ENCODE peak calls at places on chromosomes 2 and 18, in ten cellular contexts. One of them, this sample, is unnamed.

GRCh38 chr2:236646871-236647270 is 77.2 kb downstream of the ACKR3 start:
- DNase-seq in posterior cingulate gyrus: no peak
- DNase-seq in RPMI8226: no peak
- DNase-seq in AG08395: no peak
- DNase-seq in NCI-H1694: no peak
- DNase-seq in effector memory CD8-positive, alpha-beta T cell: no peak
- DNase-seq in BE2C: no peak
- DNase-seq in ACHN: no peak
- DNase-seq in adipocyte: no peak
- DNase-seq in GM12892: no peak
- DNase-seq in this sample: no peak

GRCh38 chr18:12236934-12237832 is 17.0 kb upstream of the CIDEA start:
- DNase-seq in NCI-H1694: peak
- DNase-seq in posterior cingulate gyrus: peak
- DNase-seq in BE2C: peak
- DNase-seq in adipocyte: peak
- DNase-seq in effector memory CD8-positive, alpha-beta T cell: peak
- DNase-seq in GM12892: peak
- DNase-seq in AG08395: peak
- DNase-seq in ACHN: peak
- DNase-seq in RPMI8226: peak
- DNase-seq in this sample: peak

GRCh38 chr2:241391892-241392665 is 36.0 kb downstream of the FARP2 start:
- DNase-seq in posterior cingulate gyrus: no peak
- DNase-seq in RPMI8226: peak
- DNase-seq in GM12892: no peak
- DNase-seq in ACHN: peak
- DNase-seq in effector memory CD8-positive, alpha-beta T cell: no peak
- DNase-seq in adipocyte: peak
- DNase-seq in NCI-H1694: no peak
- DNase-seq in AG08395: peak
- DNase-seq in BE2C: peak
- DNase-seq in this sample: peak

GRCh38 chr2:84880645-84881521 is at the start of gene TRABD2A:
- DNase-seq in NCI-H1694: no peak
- DNase-seq in posterior cingulate gyrus: no peak
- DNase-seq in BE2C: no peak
- DNase-seq in GM12892: no peak
- DNase-seq in adipocyte: peak
- DNase-seq in effector memory CD8-positive, alpha-beta T cell: peak
- DNase-seq in ACHN: peak
- DNase-seq in AG08395: no peak
- DNase-seq in RPMI8226: peak
- DNase-seq in this sample: peak

GRCh38 chr2:214808961-214809750 is at the start of gene BARD1:
- DNase-seq in posterior cingulate gyrus: peak
- DNase-seq in RPMI8226: peak
- DNase-seq in GM12892: peak
- DNase-seq in BE2C: peak
- DNase-seq in NCI-H1694: peak
- DNase-seq in effector memory CD8-positive, alpha-beta T cell: peak
- DNase-seq in adipocyte: peak
- DNase-seq in AG08395: peak
- DNase-seq in ACHN: peak
- DNase-seq in this sample: peak

GRCh38 chr2:4391013-4391412 is 687.6 kb downstream of the DCDC2C start:
- DNase-seq in ACHN: no peak
- DNase-seq in RPMI8226: no peak
- DNase-seq in posterior cingulate gyrus: no peak
- DNase-seq in effector memory CD8-positive, alpha-beta T cell: no peak
- DNase-seq in AG08395: no peak
- DNase-seq in GM12892: no peak
- DNase-seq in adipocyte: no peak
- DNase-seq in BE2C: no peak
- DNase-seq in NCI-H1694: no peak
- DNase-seq in this sample: no peak

GRCh38 chr2:148927010-148927409 is 52.0 kb downstream of the KIF5C start:
- DNase-seq in posterior cingulate gyrus: peak
- DNase-seq in adipocyte: no peak
- DNase-seq in RPMI8226: no peak
- DNase-seq in NCI-H1694: no peak
- DNase-seq in AG08395: no peak
- DNase-seq in effector memory CD8-positive, alpha-beta T cell: peak
- DNase-seq in GM12892: peak
- DNase-seq in BE2C: no peak
- DNase-seq in ACHN: no peak
- DNase-seq in this sample: no peak

GRCh38 chr2:190267302-190267701 is 52.3 kb downstream of the HIBCH start:
- DNase-seq in adipocyte: peak
- DNase-seq in GM12892: no peak
- DNase-seq in effector memory CD8-positive, alpha-beta T cell: no peak
- DNase-seq in NCI-H1694: no peak
- DNase-seq in ACHN: peak
- DNase-seq in BE2C: no peak
- DNase-seq in posterior cingulate gyrus: no peak
- DNase-seq in AG08395: peak
- DNase-seq in RPMI8226: no peak
- DNase-seq in this sample: no peak

GRCh38 chr2:98086491-98087446 is at the start of gene VWA3B:
- DNase-seq in NCI-H1694: peak
- DNase-seq in GM12892: peak
- DNase-seq in AG08395: peak
- DNase-seq in RPMI8226: no peak
- DNase-seq in BE2C: peak
- DNase-seq in ACHN: peak
- DNase-seq in effector memory CD8-positive, alpha-beta T cell: no peak
- DNase-seq in posterior cingulate gyrus: peak
- DNase-seq in adipocyte: peak
- DNase-seq in this sample: peak

GRCh38 chr2:147172493-147173185 is 672.2 kb upstream of the ACVR2A start:
- DNase-seq in effector memory CD8-positive, alpha-beta T cell: no peak
- DNase-seq in AG08395: no peak
- DNase-seq in NCI-H1694: no peak
- DNase-seq in BE2C: no peak
- DNase-seq in GM12892: no peak
- DNase-seq in adipocyte: no peak
- DNase-seq in posterior cingulate gyrus: no peak
- DNase-seq in ACHN: no peak
- DNase-seq in RPMI8226: no peak
- DNase-seq in this sample: no peak

GRCh38 chr2:37775908-37776250 is 104.4 kb upstream of the CDC42EP3 start:
- DNase-seq in adipocyte: peak
- DNase-seq in GM12892: no peak
- DNase-seq in RPMI8226: no peak
- DNase-seq in ACHN: peak
- DNase-seq in AG08395: peak
- DNase-seq in posterior cingulate gyrus: peak
- DNase-seq in BE2C: no peak
- DNase-seq in NCI-H1694: no peak
- DNase-seq in effector memory CD8-positive, alpha-beta T cell: no peak
- DNase-seq in this sample: peak

GRCh38 chr2:44004735-44005602 is 9.2 kb upstream of the LRPPRC start:
- DNase-seq in GM12892: no peak
- DNase-seq in RPMI8226: no peak
- DNase-seq in NCI-H1694: no peak
- DNase-seq in ACHN: no peak
- DNase-seq in BE2C: no peak
- DNase-seq in AG08395: no peak
- DNase-seq in effector memory CD8-positive, alpha-beta T cell: no peak
- DNase-seq in posterior cingulate gyrus: no peak
- DNase-seq in adipocyte: no peak
- DNase-seq in this sample: peak

GRCh38 chr2:178241852-178242551 is 47.7 kb downstream of the OSBPL6 start:
- DNase-seq in effector memory CD8-positive, alpha-beta T cell: no peak
- DNase-seq in ACHN: peak
- DNase-seq in GM12892: no peak
- DNase-seq in RPMI8226: no peak
- DNase-seq in adipocyte: peak
- DNase-seq in NCI-H1694: peak
- DNase-seq in AG08395: peak
- DNase-seq in posterior cingulate gyrus: peak
- DNase-seq in BE2C: peak
- DNase-seq in this sample: peak

GRCh38 chr2:11683966-11684365 is 14.0 kb upstream of the NTSR2 start:
- DNase-seq in ACHN: no peak
- DNase-seq in adipocyte: no peak
- DNase-seq in AG08395: no peak
- DNase-seq in effector memory CD8-positive, alpha-beta T cell: no peak
- DNase-seq in BE2C: no peak
- DNase-seq in NCI-H1694: no peak
- DNase-seq in RPMI8226: no peak
- DNase-seq in GM12892: no peak
- DNase-seq in posterior cingulate gyrus: no peak
- DNase-seq in this sample: no peak

GRCh38 chr2:88245109-88245508 is 75.0 kb downstream of the THNSL2 start:
- DNase-seq in RPMI8226: no peak
- DNase-seq in adipocyte: no peak
- DNase-seq in ACHN: no peak
- DNase-seq in AG08395: no peak
- DNase-seq in effector memory CD8-positive, alpha-beta T cell: no peak
- DNase-seq in GM12892: no peak
- DNase-seq in NCI-H1694: no peak
- DNase-seq in posterior cingulate gyrus: no peak
- DNase-seq in BE2C: no peak
- DNase-seq in this sample: no peak

GRCh38 chr2:230575640-230576324 is 136.9 kb upstream of the CAB39 start:
- DNase-seq in adipocyte: no peak
- DNase-seq in GM12892: no peak
- DNase-seq in RPMI8226: no peak
- DNase-seq in effector memory CD8-positive, alpha-beta T cell: peak
- DNase-seq in BE2C: no peak
- DNase-seq in NCI-H1694: no peak
- DNase-seq in ACHN: no peak
- DNase-seq in AG08395: no peak
- DNase-seq in posterior cingulate gyrus: no peak
- DNase-seq in this sample: no peak

GRCh38 chr2:55885129-55885943 is 38.2 kb downstream of the EFEMP1 start:
- DNase-seq in effector memory CD8-positive, alpha-beta T cell: no peak
- DNase-seq in AG08395: peak
- DNase-seq in RPMI8226: no peak
- DNase-seq in adipocyte: peak
- DNase-seq in GM12892: no peak
- DNase-seq in ACHN: peak
- DNase-seq in NCI-H1694: no peak
- DNase-seq in BE2C: no peak
- DNase-seq in posterior cingulate gyrus: no peak
- DNase-seq in this sample: no peak

GRCh38 chr2:85694052-85695025 is at the start of gene GNLY:
- DNase-seq in ACHN: no peak
- DNase-seq in effector memory CD8-positive, alpha-beta T cell: peak
- DNase-seq in adipocyte: no peak
- DNase-seq in BE2C: no peak
- DNase-seq in GM12892: no peak
- DNase-seq in posterior cingulate gyrus: no peak
- DNase-seq in NCI-H1694: no peak
- DNase-seq in AG08395: no peak
- DNase-seq in RPMI8226: no peak
- DNase-seq in this sample: no peak

GRCh38 chr2:196113061-196113974 is 44.7 kb upstream of the DNAH7 start:
- DNase-seq in RPMI8226: no peak
- DNase-seq in GM12892: no peak
- DNase-seq in AG08395: peak
- DNase-seq in ACHN: no peak
- DNase-seq in adipocyte: peak
- DNase-seq in BE2C: no peak
- DNase-seq in posterior cingulate gyrus: no peak
- DNase-seq in effector memory CD8-positive, alpha-beta T cell: no peak
- DNase-seq in NCI-H1694: no peak
- DNase-seq in this sample: peak

GRCh38 chr18:21203842-21204241 is 38.2 kb upstream of the GREB1L start:
- DNase-seq in GM12892: no peak
- DNase-seq in RPMI8226: no peak
- DNase-seq in posterior cingulate gyrus: no peak
- DNase-seq in effector memory CD8-positive, alpha-beta T cell: no peak
- DNase-seq in adipocyte: no peak
- DNase-seq in BE2C: no peak
- DNase-seq in NCI-H1694: no peak
- DNase-seq in ACHN: no peak
- DNase-seq in AG08395: no peak
- DNase-seq in this sample: no peak

GRCh38 chr2:191051825-191052778 is 38.1 kb upstream of the STAT1 start:
- DNase-seq in effector memory CD8-positive, alpha-beta T cell: peak
- DNase-seq in AG08395: peak
- DNase-seq in GM12892: no peak
- DNase-seq in adipocyte: peak
- DNase-seq in NCI-H1694: peak
- DNase-seq in posterior cingulate gyrus: no peak
- DNase-seq in ACHN: peak
- DNase-seq in BE2C: no peak
- DNase-seq in RPMI8226: peak
- DNase-seq in this sample: no peak

GRCh38 chr2:16650287-16651249 is 15.1 kb downstream of the CYRIA start:
- DNase-seq in RPMI8226: no peak
- DNase-seq in AG08395: peak
- DNase-seq in BE2C: no peak
- DNase-seq in ACHN: peak
- DNase-seq in posterior cingulate gyrus: peak
- DNase-seq in effector memory CD8-positive, alpha-beta T cell: no peak
- DNase-seq in adipocyte: peak
- DNase-seq in NCI-H1694: no peak
- DNase-seq in GM12892: no peak
- DNase-seq in this sample: no peak

GRCh38 chr2:239714116-239714515 is 311.0 kb downstream of the NDUFA10 start:
- DNase-seq in NCI-H1694: no peak
- DNase-seq in posterior cingulate gyrus: peak
- DNase-seq in GM12892: no peak
- DNase-seq in AG08395: no peak
- DNase-seq in RPMI8226: no peak
- DNase-seq in ACHN: no peak
- DNase-seq in adipocyte: no peak
- DNase-seq in effector memory CD8-positive, alpha-beta T cell: no peak
- DNase-seq in BE2C: no peak
- DNase-seq in this sample: no peak

GRCh38 chr2:117684919-117685318 is 129.6 kb upstream of the DDX18 start:
- DNase-seq in BE2C: no peak
- DNase-seq in RPMI8226: no peak
- DNase-seq in NCI-H1694: no peak
- DNase-seq in AG08395: no peak
- DNase-seq in ACHN: no peak
- DNase-seq in adipocyte: no peak
- DNase-seq in GM12892: no peak
- DNase-seq in posterior cingulate gyrus: no peak
- DNase-seq in effector memory CD8-positive, alpha-beta T cell: no peak
- DNase-seq in this sample: no peak

GRCh38 chr2:191265311-191266170 is 20.3 kb downstream of the MYO1B start:
- DNase-seq in GM12892: no peak
- DNase-seq in NCI-H1694: no peak
- DNase-seq in BE2C: no peak
- DNase-seq in adipocyte: peak
- DNase-seq in ACHN: peak
- DNase-seq in posterior cingulate gyrus: no peak
- DNase-seq in AG08395: peak
- DNase-seq in effector memory CD8-positive, alpha-beta T cell: no peak
- DNase-seq in RPMI8226: no peak
- DNase-seq in this sample: peak

GRCh38 chr18:35939166-35939565 is 33.3 kb upstream of the RMP24 start:
- DNase-seq in NCI-H1694: no peak
- DNase-seq in posterior cingulate gyrus: no peak
- DNase-seq in RPMI8226: no peak
- DNase-seq in effector memory CD8-positive, alpha-beta T cell: no peak
- DNase-seq in AG08395: no peak
- DNase-seq in ACHN: no peak
- DNase-seq in BE2C: no peak
- DNase-seq in GM12892: no peak
- DNase-seq in adipocyte: peak
- DNase-seq in this sample: no peak

GRCh38 chr2:168201211-168201610 is 46.2 kb downstream of the STK39 start:
- DNase-seq in NCI-H1694: no peak
- DNase-seq in posterior cingulate gyrus: no peak
- DNase-seq in AG08395: no peak
- DNase-seq in ACHN: no peak
- DNase-seq in GM12892: no peak
- DNase-seq in adipocyte: no peak
- DNase-seq in BE2C: no peak
- DNase-seq in RPMI8226: no peak
- DNase-seq in effector memory CD8-positive, alpha-beta T cell: no peak
- DNase-seq in this sample: peak

GRCh38 chr2:18889565-18890332 is 300.4 kb upstream of the NT5C1B start:
- DNase-seq in AG08395: peak
- DNase-seq in posterior cingulate gyrus: no peak
- DNase-seq in ACHN: no peak
- DNase-seq in RPMI8226: no peak
- DNase-seq in NCI-H1694: no peak
- DNase-seq in effector memory CD8-positive, alpha-beta T cell: no peak
- DNase-seq in GM12892: no peak
- DNase-seq in BE2C: no peak
- DNase-seq in adipocyte: no peak
- DNase-seq in this sample: peak